ENCODE peak calls at places on chromosomes 4 and X, in nine cellular contexts. O is upper lobe of left lung, J is lower lobe of right lung, X is right lobe of liver, I is cardiac muscle cell, E is upper lobe of right lung, M is PC-3, F is cardiac fibroblast, D is mammary epithelial cell. R is an unnamed sample.

GRCh38 chr4:38177792-38178665 is 217.8 kb downstream of the PTTG2 start:
- DNase-seq in O (peak; percentile 94), J (peak; percentile 91), X (peak; percentile 83), I (no peak), E (peak; percentile 93), M (no peak), F (peak; percentile 81), D (no peak), R (peak; percentile 33)

GRCh38 chr4:118867311-118868067 is 21.2 kb upstream of the SYNPO2 start:
- DNase-seq in O (no peak), J (no peak), X (no peak), I (no peak), E (no peak), M (no peak), F (peak; percentile 22), D (no peak), R (no peak)

GRCh38 chrX:68945603-68946228 is 116.9 kb downstream of the EFNB1 start:
- DNase-seq in O (no peak), J (no peak), X (no peak), I (no peak), E (no peak), M (peak; percentile 48), F (peak; percentile 86), D (no peak), R (peak; percentile 6)

GRCh38 chr4:7192252-7193039 is at the start of gene SORCS2:
- DNase-seq in O (peak; percentile 59), J (peak; percentile 65), X (peak; percentile 74), I (peak; percentile 90), E (peak; percentile 83), M (peak; percentile 68), F (peak; percentile 63), D (no peak), R (peak; percentile 47)

GRCh38 chr4:22668301-22668700 is 24.4 kb upstream of the GBA3 start:
- DNase-seq in O (no peak), J (no peak), X (no peak), I (no peak), E (no peak), M (no peak), F (peak; percentile 73), D (no peak), R (peak; percentile 15)

GRCh38 chr4:6591305-6591704 is 16.3 kb downstream of the MAN2B2 start:
- DNase-seq in O (no peak), J (no peak), X (no peak), I (no peak), E (no peak), M (no peak), F (no peak), D (no peak), R (peak; percentile 29)

GRCh38 chr4:35252866-35253265 is 991.4 kb downstream of the ARAP2 start:
- DNase-seq in O (no peak), J (no peak), X (no peak), I (no peak), E (no peak), M (peak; percentile 66), F (no peak), D (no peak), R (no peak)

GRCh38 chr4:101102114-101102752 is 245.1 kb downstream of the PPP3CA start:
- DNase-seq in O (no peak), J (no peak), X (no peak), I (no peak), E (no peak), M (no peak), F (peak; percentile 92), D (peak; percentile 19), R (no peak)

GRCh38 chr4:139889194-139889762 is 223.7 kb downstream of the MGST2 start:
- DNase-seq in O (no peak), J (no peak), X (no peak), I (no peak), E (no peak), M (peak; percentile 73), F (no peak), D (peak; percentile 91), R (no peak)

GRCh38 chr4:88445252-88445651 is 11.7 kb upstream of the HERC5 start:
- DNase-seq in O (no peak), J (no peak), X (no peak), I (no peak), E (no peak), M (peak; percentile 48), F (no peak), D (peak; percentile 52), R (no peak)

GRCh38 chrX:70762285-70762684 is 146.2 kb downstream of the TEX11 start:
- DNase-seq in O (no peak), J (no peak), X (no peak), I (peak; percentile 4), E (no peak), M (peak; percentile 32), F (no peak), D (no peak), R (no peak)

GRCh38 chr4:54423066-54423465 is 194.0 kb downstream of the PDGFRA start:
- DNase-seq in O (no peak), J (no peak), X (no peak), I (no peak), E (no peak), M (peak; percentile 55), F (no peak), D (peak; percentile 71), R (no peak)

GRCh38 chrX:12614266-12614665 is 176.9 kb upstream of the PRPS2 start:
- DNase-seq in O (no peak), J (no peak), X (no peak), I (no peak), E (no peak), M (no peak), F (no peak), D (peak; percentile 55), R (no peak)

GRCh38 chr4:74789518-74789917 is 4.8 kb downstream of the BTC start:
- DNase-seq in O (no peak), J (no peak), X (no peak), I (no peak), E (no peak), M (no peak), F (no peak), D (no peak), R (no peak)

GRCh38 chr4:74790652-74791051 is 3.7 kb downstream of the BTC start:
- DNase-seq in O (no peak), J (no peak), X (no peak), I (no peak), E (no peak), M (no peak), F (no peak), D (no peak), R (no peak)

GRCh38 chr4:74794341-74794801 is at the start of gene BTC:
- DNase-seq in O (peak; percentile 75), J (peak; percentile 72), X (peak; percentile 73), I (peak; percentile 21), E (peak; percentile 81), M (peak; percentile 71), F (peak; percentile 19), D (peak; percentile 52), R (peak; percentile 2)

GRCh38 chr4:74796631-74797030 is 2.3 kb upstream of the BTC start:
- DNase-seq in O (no peak), J (no peak), X (no peak), I (no peak), E (no peak), M (no peak), F (no peak), D (no peak), R (no peak)

GRCh38 chr4:74793757-74794340 is 474 bp downstream of the BTC start:
- DNase-seq in O (peak; percentile 79), J (peak; percentile 81), X (peak; percentile 92), I (peak; percentile 65), E (peak; percentile 90), M (peak; percentile 63), F (peak; percentile 40), D (peak; percentile 44), R (peak; percentile 23)
- TF ChIP-seq CTCF in O (no peak), J (peak; percentile 30), X (no peak), I (peak; percentile 52), E (peak; percentile 25), M (peak; percentile 72), F (peak; percentile 19), D (peak; percentile 59), R (no peak)

GRCh38 chrX:107272431-107272921 is 66.1 kb downstream of the DNAAF6 start:
- DNase-seq in O (no peak), J (no peak), X (no peak), I (peak; percentile 35), E (no peak), M (no peak), F (peak; percentile 0), D (no peak), R (no peak)
- H3K4me3 ChIP-seq in O (no peak overlapping the region), J (no peak overlapping the region), X (no peak overlapping the region), I (peak overlapping the region; percentile 24), E (no peak overlapping the region), M (no peak overlapping the region), F (no peak overlapping the region), D (peak overlapping the region; percentile 35), R (no peak overlapping the region)

GRCh38 chr4:102420563-102421221 is 75.4 kb upstream of the SLC39A8 start:
- DNase-seq in O (no peak), J (no peak), X (no peak), I (no peak), E (no peak), M (peak; percentile 60), F (peak; percentile 6), D (peak; percentile 39), R (no peak)
- TF ChIP-seq CTCF in O (peak; percentile 24), J (peak; percentile 13), X (peak; percentile 42), I (no peak), E (peak; percentile 23), M (peak; percentile 61), F (no peak), D (peak; percentile 42), R (no peak)

GRCh38 chr4:81214144-81214517 is 891 bp downstream of the PRKG2 start:
- DNase-seq in O (no peak), J (no peak), X (no peak), I (no peak), E (no peak), M (no peak), F (no peak), D (no peak), R (no peak)

GRCh38 chr4:81215219-81215892 is at the start of gene PRKG2:
- DNase-seq in O (peak; percentile 53), J (peak; percentile 54), X (no peak), I (peak; percentile 40), E (peak; percentile 71), M (no peak), F (peak; percentile 75), D (peak; percentile 21), R (no peak)

GRCh38 chr4:81215936-81216335 is 914 bp upstream of the PRKG2 start:
- DNase-seq in O (no peak), J (no peak), X (no peak), I (no peak), E (no peak), M (no peak), F (peak; percentile 38), D (no peak), R (no peak)

GRCh38 chr4:81213671-81214070 is 1.4 kb downstream of the PRKG2 start:
- DNase-seq in O (no peak), J (no peak), X (no peak), I (no peak), E (no peak), M (no peak), F (peak; percentile 34), D (no peak), R (no peak)

DNA sequence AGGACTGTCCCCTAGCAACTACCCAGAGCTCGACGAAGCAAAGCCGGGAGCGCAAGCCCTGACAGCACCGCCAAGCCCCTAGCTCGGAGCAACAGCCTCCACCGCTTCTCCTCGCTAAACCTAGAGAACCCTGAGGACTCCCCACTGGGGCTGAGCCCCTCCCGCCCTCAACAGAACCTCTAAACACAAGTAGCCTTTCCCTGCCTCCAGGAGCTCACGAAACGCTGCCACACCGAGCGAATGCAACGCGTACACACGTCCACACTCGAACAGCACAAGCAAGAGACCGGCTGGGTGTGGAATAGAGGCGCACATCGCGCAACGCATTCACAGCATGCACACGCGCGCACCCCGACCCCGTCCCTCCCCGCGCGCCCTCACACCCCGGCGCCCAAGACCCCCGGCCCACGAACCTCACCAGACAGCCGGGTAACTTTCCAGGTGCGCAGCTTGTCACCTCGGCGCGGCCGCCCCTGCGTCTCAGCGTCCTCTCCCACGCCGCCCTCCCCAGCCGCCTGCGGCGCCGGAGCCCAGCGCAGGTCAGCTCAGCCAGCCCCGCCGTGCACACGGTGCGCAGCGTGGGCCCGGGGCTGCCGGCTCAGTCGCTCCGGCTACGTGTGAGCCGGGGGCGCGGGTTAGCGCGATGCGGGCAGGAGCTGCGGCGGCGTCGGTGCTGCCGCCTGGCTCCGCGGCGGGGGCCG is 354 bp downstream of the PRKG2 start:
- DNase-seq in O (peak; percentile 30), J (peak; percentile 47), X (no peak), I (peak; percentile 56), E (peak; percentile 70), M (no peak), F (peak; percentile 50), D (peak; percentile 41), R (no peak)
- H3K4me3 ChIP-seq in O (peak overlapping the region; percentile 58), J (peak overlapping the region; percentile 51), X (no peak overlapping the region), I (peak overlapping the region; percentile 43), E (peak overlapping the region; percentile 48), M (peak overlapping the region; percentile 62), F (peak overlapping the region; percentile 60), D (peak overlapping the region; percentile 50), R (no peak overlapping the region)